ENCODE peak calls at places on chromosomes 2 and 18, in five cellular contexts. F is psoas muscle, W is fibroblast of lung, E is adrenal gland, A is GM20000. Z is an unnamed sample.

GRCh38 chr2:26645792-26646191 is 4.6 kb upstream of the CIB4 start:
- DNase-seq in A (no peak), E (peak), F (no peak), W (no peak), Z (no peak)

GRCh38 chr2:168234407-168235085 is 12.8 kb downstream of the STK39 start:
- DNase-seq in A (no peak), F (no peak), E (no peak), W (no peak), Z (no peak)

GRCh38 chr2:20071397-20072383 is 20.3 kb upstream of the LAPTM4A start:
- DNase-seq in A (no peak), W (peak), E (peak), F (no peak), Z (no peak)

GRCh38 chr2:120476141-120476540 is 130.2 kb downstream of the INHBB start:
- DNase-seq in A (no peak), E (peak), W (peak), F (no peak), Z (no peak)

GRCh38 chr18:21474621-21475020 is 125.9 kb downstream of the ESCO1 start:
- DNase-seq in E (no peak), A (no peak), W (no peak), F (no peak), Z (no peak)

GRCh38 chr2:15940661-15941482 is 522 bp downstream of the MYCN start:
- DNase-seq in A (peak), E (no peak), F (no peak), W (no peak), Z (peak)

GRCh38 chr2:175567435-175568061 is 386.0 kb upstream of the ATP5MC3 start:
- DNase-seq in A (no peak), E (no peak), F (no peak), W (no peak), Z (no peak)

GRCh38 chr18:59721214-59721613 is 24.0 kb upstream of the CCBE1 start:
- DNase-seq in F (no peak), W (no peak), E (no peak), A (no peak), Z (no peak)

GRCh38 chr2:160355080-160355479 is 138.5 kb downstream of the RBMS1 start:
- DNase-seq in W (no peak), A (no peak), E (no peak), F (no peak), Z (no peak)

GRCh38 chr18:47560693-47561092 is 309.2 kb upstream of the SKOR2 start:
- DNase-seq in F (no peak), E (no peak), W (no peak), A (no peak), Z (no peak)

GRCh38 chr2:68917034-68917718 is 35.5 kb downstream of the GKN2 start:
- DNase-seq in A (no peak), F (no peak), E (no peak), W (no peak), Z (no peak)

GRCh38 chr2:240785424-240786335 is 34.3 kb downstream of the KIF1A start:
- DNase-seq in E (no peak), F (peak), A (no peak), W (no peak), Z (no peak)

GRCh38 chr2:169877406-169877805 is 50.2 kb downstream of the UBR3 start:
- DNase-seq in E (no peak), F (no peak), A (peak), W (peak), Z (peak)

GRCh38 chr2:43407826-43408783 is 181.7 kb upstream of the ZFP36L2 start:
- DNase-seq in A (peak), W (peak), F (no peak), E (no peak), Z (no peak)

GRCh38 chr18:21342372-21342771 is 100.3 kb downstream of the GREB1L start:
- DNase-seq in E (no peak), A (no peak), W (no peak), F (no peak), Z (no peak)

GRCh38 chr2:108412995-108413726 is 35.4 kb downstream of the SULT1C4 start:
- DNase-seq in E (no peak), F (no peak), W (peak), A (no peak), Z (no peak)

GRCh38 chr18:23924813-23925212 is 89.7 kb upstream of the TTC39C start:
- DNase-seq in W (peak), F (no peak), E (no peak), A (no peak), Z (no peak)

GRCh38 chr2:10895231-10895630 is 16.5 kb upstream of the KCNF1 start:
- DNase-seq in A (no peak), E (no peak), F (no peak), W (no peak), Z (no peak)

GRCh38 chr2:74045454-74045853 is 60.7 kb downstream of the TET3 start:
- DNase-seq in W (peak), E (no peak), F (no peak), A (no peak), Z (no peak)

GRCh38 chr18:59877366-59877765 is 22.4 kb upstream of the PMAIP1 start:
- DNase-seq in W (no peak), F (no peak), A (no peak), E (no peak), Z (no peak)

GRCh38 chr2:205902041-205902898 is 183.7 kb downstream of the INO80D start:
- DNase-seq in F (no peak), E (peak), W (peak), A (no peak), Z (no peak)

GRCh38 chr2:133506962-133507361 is 61.3 kb downstream of the NCKAP5 start:
- DNase-seq in E (no peak), A (no peak), F (no peak), W (no peak), Z (no peak)

GRCh38 chr2:238916875-238917590 is 69.1 kb downstream of the TWIST2 start:
- DNase-seq in E (no peak), A (no peak), W (peak), F (no peak), Z (no peak)

GRCh38 chr2:241103176-241103595 is 1.1 kb upstream of the MTERF4 start:
- DNase-seq in W (no peak), E (no peak), A (no peak), F (no peak), Z (no peak)

GRCh38 chr18:64276736-64277135 is 127.8 kb upstream of the LINC00305 start:
- DNase-seq in A (no peak), F (no peak), E (peak), W (peak), Z (no peak)

GRCh38 chr2:112482309-112483046 is 522 bp downstream of the TTL start:
- DNase-seq in E (peak), A (peak), W (peak), F (peak), Z (peak)

GRCh38 chr18:23237524-23238151 is 102.4 kb downstream of the CABLES1 start:
- DNase-seq in W (peak), A (peak), E (peak), F (peak), Z (peak)

GRCh38 chr2:186347472-186347871 is 138.6 kb upstream of the ZC3H15 start:
- DNase-seq in F (no peak), E (no peak), A (no peak), W (peak), Z (no peak)

GRCh38 chr2:105943977-105944376 is 199.3 kb downstream of the NCK2 start:
- DNase-seq in E (no peak), F (no peak), A (no peak), W (no peak), Z (no peak)

GRCh38 chr2:20027715-20028434 is 15.4 kb upstream of the MATN3 start:
- DNase-seq in A (no peak), W (peak), F (no peak), E (no peak), Z (no peak)

GRCh38 chr2:219727771-219728429 is 100.5 kb downstream of the SLC4A3 start:
- DNase-seq in A (no peak), E (no peak), W (no peak), F (no peak), Z (no peak)

GRCh38 chr2:101442667-101443061 is 32.2 kb downstream of the RFX8 start:
- DNase-seq in A (no peak), F (no peak), W (no peak), E (no peak), Z (no peak)

GRCh38 chr2:197946562-197946961 is 142.2 kb downstream of the PLCL1 start:
- DNase-seq in A (no peak), E (no peak), F (no peak), W (peak), Z (no peak)

GRCh38 chr2:38274286-38275276 is 102.5 kb downstream of the ATL2 start:
- DNase-seq in W (peak), F (no peak), E (peak), A (peak), Z (peak)

GRCh38 chr2:38281095-38281742 is 95.9 kb downstream of the ATL2 start:
- DNase-seq in W (no peak), A (no peak), E (no peak), F (no peak), Z (no peak)

GRCh38 chr2:38277245-38278119 is 99.6 kb downstream of the ATL2 start:
- DNase-seq in E (no peak), W (peak), F (no peak), A (no peak), Z (no peak)

GRCh38 chr2:38284971-38285370 is 92.1 kb downstream of the ATL2 start:
- DNase-seq in F (no peak), E (no peak), W (no peak), A (no peak), Z (no peak)

GRCh38 chr2:38279201-38279600 is 97.9 kb downstream of the ATL2 start:
- DNase-seq in E (no peak), F (no peak), A (no peak), W (no peak), Z (no peak)
- TF ChIP-seq CTCF in E (no peak), F (no peak), A (no peak), W (no peak), Z (no peak)

DNA sequence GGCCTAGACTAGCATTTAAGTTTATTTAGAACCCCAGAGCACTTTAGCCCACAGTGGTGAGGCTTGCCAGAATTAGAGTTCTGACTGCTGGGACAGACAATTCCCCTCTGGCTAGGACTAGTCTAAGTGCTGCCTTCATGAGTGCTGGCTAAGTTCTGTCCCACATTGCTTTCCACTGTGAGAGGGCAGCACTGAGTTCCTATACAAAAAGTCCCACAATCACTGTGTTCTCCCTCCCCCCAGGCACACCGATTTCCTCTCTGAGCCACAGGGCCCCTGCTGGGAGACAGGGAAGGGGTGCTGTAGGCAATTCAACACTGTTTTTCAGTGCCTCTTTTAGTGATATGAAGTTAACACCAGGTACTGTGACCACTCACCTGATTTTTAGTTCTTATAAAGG is 310.9 kb downstream of the DLGAP1 start:
- DNase-seq in F (no peak), W (no peak), A (no peak), E (no peak), Z (no peak)
- TF ChIP-seq CTCF in F (no peak), W (no peak), A (no peak), E (no peak), Z (no peak)

GRCh38 chr2:36368438-36368837 is 12.9 kb downstream of the CRIM1 start:
- DNase-seq in F (no peak), E (no peak), W (no peak), A (no peak), Z (no peak)

GRCh38 chr2:36370281-36370680 is 14.7 kb downstream of the CRIM1 start:
- DNase-seq in F (no peak), E (no peak), W (no peak), A (no peak), Z (no peak)

GRCh38 chr2:36369711-36370110 is 14.1 kb downstream of the CRIM1 start:
- DNase-seq in A (no peak), E (no peak), F (no peak), W (no peak), Z (no peak)

GRCh38 chr2:36367497-36368353 is 12.1 kb downstream of the CRIM1 start:
- DNase-seq in A (no peak), E (no peak), F (no peak), W (peak), Z (no peak)

GRCh38 chr2:36369163-36369562 is 13.6 kb downstream of the CRIM1 start:
- DNase-seq in F (no peak), E (no peak), A (no peak), W (no peak), Z (no peak)
- TF ChIP-seq CTCF in F (no peak), E (no peak), A (no peak), W (no peak), Z (no peak)

GRCh38 chr2:207692206-207693065 is 19.0 kb upstream of the CCNYL1 start:
- DNase-seq in W (peak), F (no peak), A (peak), E (peak), Z (peak)
- TF ChIP-seq CTCF in W (peak), F (peak), A (peak), E (peak), Z (no peak)

GRCh38 chr18:26405190-26405781 is 143.1 kb downstream of the KCTD1 start:
- DNase-seq in E (peak), A (peak), W (peak), F (no peak), Z (peak)
- TF ChIP-seq CTCF in E (peak), A (peak), W (peak), F (peak), Z (peak)

GRCh38 chr2:98923244-98923940 is 12.6 kb downstream of the CRACDL start:
- DNase-seq in A (no peak), F (no peak), W (no peak), E (no peak), Z (no peak)
- TF ChIP-seq CTCF in A (no peak), F (no peak), W (peak), E (no peak), Z (no peak)

DNA sequence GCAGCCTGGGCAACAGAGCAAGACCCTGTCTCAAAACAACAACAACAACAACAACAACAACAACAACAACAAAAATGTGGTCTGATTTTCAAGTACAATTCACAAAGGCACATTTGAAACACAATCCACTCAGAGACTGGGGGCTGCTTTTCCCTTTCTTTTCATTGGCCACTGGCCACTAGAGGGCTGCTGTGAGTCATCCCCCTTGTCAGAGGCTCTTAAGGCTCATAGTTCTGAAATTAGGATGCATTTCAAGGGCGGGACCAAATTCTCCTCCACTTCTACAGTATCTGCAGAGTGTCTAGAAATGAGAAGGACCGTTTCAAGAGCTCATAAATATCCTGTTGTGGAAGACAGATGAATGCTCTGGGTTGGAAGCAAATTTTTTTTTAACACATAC is 285.4 kb downstream of the NRXN1 start:
- DNase-seq in A (peak), E (no peak), W (peak), F (no peak), Z (no peak)
- TF ChIP-seq CTCF in A (peak), E (no peak), W (peak), F (peak), Z (peak)

GRCh38 chr2:201185863-201186262 is 2.9 kb downstream of the CASP10 start:
- DNase-seq in E (no peak), W (no peak), F (no peak), A (no peak), Z (no peak)

GRCh38 chr2:201183373-201183742 is 417 bp downstream of the CASP10 start:
- DNase-seq in W (no peak), A (no peak), E (no peak), F (no peak), Z (no peak)

GRCh38 chr2:201180010-201180409 is 2.9 kb upstream of the CASP10 start:
- DNase-seq in W (no peak), E (no peak), F (no peak), A (no peak), Z (no peak)

GRCh38 chr2:201188449-201188848 is 5.5 kb downstream of the CASP10 start:
- DNase-seq in F (no peak), E (no peak), W (no peak), A (no peak), Z (no peak)

GRCh38 chr2:201182650-201183372 is at the start of gene CASP10:
- DNase-seq in A (peak), F (no peak), E (no peak), W (peak), Z (peak)
- TF ChIP-seq CTCF in A (peak), F (no peak), E (peak), W (peak), Z (no peak)

GRCh38 chr2:96770451-96770850 is 9.7 kb downstream of the CNNM4 start:
- DNase-seq in F (no peak), W (no peak), E (no peak), A (no peak), Z (no peak)

GRCh38 chr2:96772903-96773675 is 12.4 kb downstream of the CNNM4 start:
- DNase-seq in F (no peak), W (no peak), A (peak), E (no peak), Z (peak)

GRCh38 chr2:96769816-96770215 is 9.1 kb downstream of the CNNM4 start:
- DNase-seq in F (peak), A (no peak), E (peak), W (no peak), Z (no peak)

GRCh38 chr2:96773922-96774321 is 13.2 kb downstream of the CNNM4 start:
- DNase-seq in W (no peak), F (no peak), A (no peak), E (no peak), Z (no peak)

GRCh38 chr2:96771792-96772618 is 11.3 kb downstream of the CNNM4 start:
- DNase-seq in E (no peak), A (no peak), W (no peak), F (no peak), Z (no peak)
- TF ChIP-seq CTCF in E (no peak), A (no peak), W (no peak), F (no peak), Z (no peak)

Z was measured in GM13976.